ENCODE peak calls at places on chromosome 7, in ten cellular contexts. One of them, this sample, is unnamed.

GRCh38 chr7:107917770-107918651 is 27.0 kb downstream of the DLD start:
- DNase-seq in OCI-LY7: no peak
- DNase-seq in SK-N-MC: no peak
- DNase-seq in gastrocnemius medialis: no peak
- DNase-seq in upper lobe of right lung: no peak
- DNase-seq in lower lobe of right lung: no peak
- DNase-seq in transverse colon: no peak
- DNase-seq in hepatocyte: no peak
- DNase-seq in A549: no peak
- DNase-seq in IMR-90: no peak
- DNase-seq in this sample: no peak

GRCh38 chr7:15571303-15571878 is 9.6 kb upstream of the AGMO start:
- DNase-seq in lower lobe of right lung: no peak
- DNase-seq in gastrocnemius medialis: no peak
- DNase-seq in A549: no peak
- DNase-seq in IMR-90: peak
- DNase-seq in OCI-LY7: no peak
- DNase-seq in SK-N-MC: no peak
- DNase-seq in upper lobe of right lung: no peak
- DNase-seq in hepatocyte: no peak
- DNase-seq in transverse colon: no peak
- DNase-seq in this sample: no peak

GRCh38 chr7:93719546-93719945 is 145.0 kb upstream of the CALCR start:
- DNase-seq in lower lobe of right lung: no peak
- DNase-seq in upper lobe of right lung: no peak
- DNase-seq in transverse colon: no peak
- DNase-seq in OCI-LY7: no peak
- DNase-seq in SK-N-MC: no peak
- DNase-seq in hepatocyte: peak
- DNase-seq in IMR-90: peak
- DNase-seq in gastrocnemius medialis: no peak
- DNase-seq in A549: no peak
- DNase-seq in this sample: no peak

GRCh38 chr7:109092268-109092667 is 522.6 kb downstream of the DNAJB9 start:
- DNase-seq in A549: no peak
- DNase-seq in SK-N-MC: no peak
- DNase-seq in hepatocyte: no peak
- DNase-seq in OCI-LY7: no peak
- DNase-seq in transverse colon: no peak
- DNase-seq in IMR-90: no peak
- DNase-seq in gastrocnemius medialis: no peak
- DNase-seq in lower lobe of right lung: no peak
- DNase-seq in upper lobe of right lung: no peak
- DNase-seq in this sample: no peak

GRCh38 chr7:130821864-130822263 is 87.9 kb upstream of the KLF14 start:
- DNase-seq in hepatocyte: no peak
- DNase-seq in gastrocnemius medialis: no peak
- DNase-seq in transverse colon: no peak
- DNase-seq in lower lobe of right lung: no peak
- DNase-seq in SK-N-MC: no peak
- DNase-seq in A549: no peak
- DNase-seq in upper lobe of right lung: no peak
- DNase-seq in OCI-LY7: no peak
- DNase-seq in IMR-90: no peak
- DNase-seq in this sample: no peak

GRCh38 chr7:14579971-14580370 is 322.6 kb downstream of the DGKB start:
- DNase-seq in upper lobe of right lung: no peak
- DNase-seq in transverse colon: peak
- DNase-seq in gastrocnemius medialis: no peak
- DNase-seq in A549: no peak
- DNase-seq in IMR-90: no peak
- DNase-seq in SK-N-MC: no peak
- DNase-seq in hepatocyte: no peak
- DNase-seq in lower lobe of right lung: no peak
- DNase-seq in OCI-LY7: no peak
- DNase-seq in this sample: no peak

GRCh38 chr7:13117103-13117502 is 429.7 kb downstream of the ARL4A start:
- DNase-seq in gastrocnemius medialis: no peak
- DNase-seq in OCI-LY7: no peak
- DNase-seq in upper lobe of right lung: no peak
- DNase-seq in SK-N-MC: no peak
- DNase-seq in IMR-90: peak
- DNase-seq in A549: peak
- DNase-seq in transverse colon: no peak
- DNase-seq in hepatocyte: no peak
- DNase-seq in lower lobe of right lung: no peak
- DNase-seq in this sample: no peak

GRCh38 chr7:100071018-100071723 is 10.4 kb downstream of the ZNF3 start:
- DNase-seq in hepatocyte: no peak
- DNase-seq in gastrocnemius medialis: no peak
- DNase-seq in OCI-LY7: no peak
- DNase-seq in lower lobe of right lung: no peak
- DNase-seq in SK-N-MC: no peak
- DNase-seq in upper lobe of right lung: no peak
- DNase-seq in IMR-90: no peak
- DNase-seq in transverse colon: no peak
- DNase-seq in A549: no peak
- DNase-seq in this sample: no peak

GRCh38 chr7:90988523-90988922 is 275.7 kb upstream of the FZD1 start:
- DNase-seq in gastrocnemius medialis: no peak
- DNase-seq in OCI-LY7: no peak
- DNase-seq in hepatocyte: no peak
- DNase-seq in lower lobe of right lung: no peak
- DNase-seq in transverse colon: no peak
- DNase-seq in upper lobe of right lung: no peak
- DNase-seq in IMR-90: no peak
- DNase-seq in SK-N-MC: no peak
- DNase-seq in A549: no peak
- DNase-seq in this sample: no peak

GRCh38 chr7:16719699-16720098 is 33.9 kb upstream of the TSPAN13 start:
- DNase-seq in lower lobe of right lung: no peak
- DNase-seq in IMR-90: peak
- DNase-seq in SK-N-MC: no peak
- DNase-seq in upper lobe of right lung: no peak
- DNase-seq in gastrocnemius medialis: no peak
- DNase-seq in A549: no peak
- DNase-seq in hepatocyte: no peak
- DNase-seq in OCI-LY7: no peak
- DNase-seq in transverse colon: no peak
- DNase-seq in this sample: no peak

GRCh38 chr7:99975782-99976521 is at the start of gene AZGP1:
- DNase-seq in IMR-90: no peak
- DNase-seq in transverse colon: peak
- DNase-seq in SK-N-MC: no peak
- DNase-seq in OCI-LY7: peak
- DNase-seq in gastrocnemius medialis: no peak
- DNase-seq in lower lobe of right lung: no peak
- DNase-seq in hepatocyte: peak
- DNase-seq in upper lobe of right lung: peak
- DNase-seq in A549: no peak
- DNase-seq in this sample: no peak

GRCh38 chr7:35753761-35754603 is 46.9 kb upstream of the SEPTIN7 start:
- DNase-seq in IMR-90: peak
- DNase-seq in gastrocnemius medialis: peak
- DNase-seq in transverse colon: peak
- DNase-seq in OCI-LY7: no peak
- DNase-seq in A549: no peak
- DNase-seq in SK-N-MC: no peak
- DNase-seq in lower lobe of right lung: no peak
- DNase-seq in hepatocyte: peak
- DNase-seq in upper lobe of right lung: no peak
- DNase-seq in this sample: no peak
- H3K27ac ChIP-seq in IMR-90: peak
- H3K27ac ChIP-seq in gastrocnemius medialis: peak
- H3K27ac ChIP-seq in transverse colon: peak
- H3K27ac ChIP-seq in OCI-LY7: no peak
- H3K27ac ChIP-seq in A549: no peak
- H3K27ac ChIP-seq in SK-N-MC: peak
- H3K27ac ChIP-seq in lower lobe of right lung: no peak
- H3K27ac ChIP-seq in hepatocyte: peak
- H3K27ac ChIP-seq in upper lobe of right lung: peak
- H3K27ac ChIP-seq in this sample: no peak

DNA sequence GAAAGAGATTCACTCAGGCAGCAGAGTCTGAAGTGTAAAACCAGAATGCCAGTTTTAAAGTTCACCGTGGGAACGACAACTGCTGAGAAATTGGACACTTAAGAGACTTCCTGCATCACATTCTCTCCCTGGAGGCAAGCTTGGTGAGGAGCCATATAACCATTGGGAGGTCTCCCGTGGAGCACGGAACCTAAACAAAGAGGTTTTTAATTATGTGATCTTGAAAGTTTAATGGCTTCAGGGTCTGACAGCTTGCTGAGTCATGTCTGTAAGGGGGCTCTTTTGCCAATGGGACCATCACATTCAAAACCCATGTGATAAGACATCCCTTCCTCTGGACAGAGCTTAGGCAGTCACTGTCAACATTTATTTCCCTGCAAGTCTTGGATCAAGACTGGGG is 674.4 kb downstream of the TYW1 start:
- DNase-seq in SK-N-MC: no peak
- DNase-seq in OCI-LY7: no peak
- DNase-seq in lower lobe of right lung: no peak
- DNase-seq in gastrocnemius medialis: no peak
- DNase-seq in hepatocyte: peak
- DNase-seq in upper lobe of right lung: no peak
- DNase-seq in transverse colon: no peak
- DNase-seq in IMR-90: no peak
- DNase-seq in A549: no peak
- DNase-seq in this sample: no peak
- H3K4me3 ChIP-seq in SK-N-MC: no peak
- H3K4me3 ChIP-seq in OCI-LY7: no peak
- H3K4me3 ChIP-seq in lower lobe of right lung: no peak
- H3K4me3 ChIP-seq in gastrocnemius medialis: no peak
- H3K4me3 ChIP-seq in hepatocyte: no peak
- H3K4me3 ChIP-seq in upper lobe of right lung: no peak
- H3K4me3 ChIP-seq in transverse colon: no peak
- H3K4me3 ChIP-seq in IMR-90: no peak
- H3K4me3 ChIP-seq in A549: no peak
- H3K4me3 ChIP-seq in this sample: no peak

DNA sequence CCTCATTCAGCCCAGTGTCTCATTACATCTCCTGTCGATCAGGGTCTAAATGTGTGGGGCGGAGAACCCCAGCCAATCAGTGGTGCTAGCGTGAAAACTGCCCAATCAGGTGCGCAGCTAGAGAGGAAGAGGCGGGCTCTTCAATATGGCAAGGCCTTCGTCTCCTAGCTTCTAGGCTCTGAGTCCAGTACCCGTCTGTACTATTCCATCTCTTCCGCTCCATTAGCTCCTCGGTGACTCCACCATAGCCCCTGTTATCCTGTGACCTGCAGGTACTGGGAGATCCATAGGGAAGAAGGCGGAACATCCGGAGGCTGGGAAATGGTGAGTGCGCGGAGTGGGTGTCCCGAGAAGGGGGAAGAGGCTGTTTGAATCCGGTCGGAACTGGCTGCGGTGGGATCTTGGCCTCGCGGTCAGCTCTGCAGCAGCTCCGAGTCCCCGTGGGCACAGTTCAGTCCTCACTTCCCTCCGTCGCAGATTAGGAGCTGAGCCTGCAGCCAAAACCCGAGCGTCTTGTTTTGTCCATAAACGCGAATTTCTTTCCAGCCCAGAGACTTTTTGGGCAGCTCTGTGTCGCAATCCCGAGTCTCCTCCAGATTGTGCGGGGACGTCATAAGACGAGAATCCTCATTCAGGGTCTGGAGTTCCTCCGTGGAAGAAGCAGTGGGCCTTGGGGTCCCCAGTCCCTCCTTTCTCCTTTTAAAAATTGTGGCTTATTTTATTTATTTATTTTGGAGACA is at the start of gene ZNF727:
- DNase-seq in A549: no peak
- DNase-seq in transverse colon: peak
- DNase-seq in SK-N-MC: no peak
- DNase-seq in OCI-LY7: no peak
- DNase-seq in gastrocnemius medialis: peak
- DNase-seq in lower lobe of right lung: peak
- DNase-seq in upper lobe of right lung: peak
- DNase-seq in hepatocyte: no peak
- DNase-seq in IMR-90: no peak
- DNase-seq in this sample: peak
- H3K27ac ChIP-seq in A549: no peak
- H3K27ac ChIP-seq in transverse colon: peak
- H3K27ac ChIP-seq in SK-N-MC: no peak
- H3K27ac ChIP-seq in OCI-LY7: no peak
- H3K27ac ChIP-seq in gastrocnemius medialis: peak
- H3K27ac ChIP-seq in lower lobe of right lung: peak
- H3K27ac ChIP-seq in upper lobe of right lung: peak
- H3K27ac ChIP-seq in hepatocyte: no peak
- H3K27ac ChIP-seq in IMR-90: no peak
- H3K27ac ChIP-seq in this sample: no peak

GRCh38 chr7:42221304-42221703 is 15.7 kb downstream of the GLI3 start:
- DNase-seq in transverse colon: no peak
- DNase-seq in lower lobe of right lung: no peak
- DNase-seq in SK-N-MC: no peak
- DNase-seq in hepatocyte: no peak
- DNase-seq in upper lobe of right lung: no peak
- DNase-seq in A549: no peak
- DNase-seq in OCI-LY7: no peak
- DNase-seq in gastrocnemius medialis: no peak
- DNase-seq in IMR-90: no peak
- DNase-seq in this sample: no peak

GRCh38 chr7:42219447-42219846 is 17.6 kb downstream of the GLI3 start:
- DNase-seq in IMR-90: no peak
- DNase-seq in transverse colon: no peak
- DNase-seq in A549: no peak
- DNase-seq in upper lobe of right lung: no peak
- DNase-seq in gastrocnemius medialis: no peak
- DNase-seq in SK-N-MC: no peak
- DNase-seq in hepatocyte: no peak
- DNase-seq in OCI-LY7: no peak
- DNase-seq in lower lobe of right lung: no peak
- DNase-seq in this sample: no peak

GRCh38 chr7:42217053-42217452 is 20.0 kb downstream of the GLI3 start:
- DNase-seq in IMR-90: no peak
- DNase-seq in OCI-LY7: no peak
- DNase-seq in A549: no peak
- DNase-seq in gastrocnemius medialis: no peak
- DNase-seq in lower lobe of right lung: no peak
- DNase-seq in transverse colon: no peak
- DNase-seq in upper lobe of right lung: no peak
- DNase-seq in hepatocyte: no peak
- DNase-seq in SK-N-MC: no peak
- DNase-seq in this sample: no peak

GRCh38 chr7:42217548-42217947 is 19.5 kb downstream of the GLI3 start:
- DNase-seq in OCI-LY7: no peak
- DNase-seq in A549: no peak
- DNase-seq in SK-N-MC: no peak
- DNase-seq in gastrocnemius medialis: no peak
- DNase-seq in transverse colon: no peak
- DNase-seq in hepatocyte: no peak
- DNase-seq in upper lobe of right lung: no peak
- DNase-seq in lower lobe of right lung: no peak
- DNase-seq in IMR-90: no peak
- DNase-seq in this sample: no peak

DNA sequence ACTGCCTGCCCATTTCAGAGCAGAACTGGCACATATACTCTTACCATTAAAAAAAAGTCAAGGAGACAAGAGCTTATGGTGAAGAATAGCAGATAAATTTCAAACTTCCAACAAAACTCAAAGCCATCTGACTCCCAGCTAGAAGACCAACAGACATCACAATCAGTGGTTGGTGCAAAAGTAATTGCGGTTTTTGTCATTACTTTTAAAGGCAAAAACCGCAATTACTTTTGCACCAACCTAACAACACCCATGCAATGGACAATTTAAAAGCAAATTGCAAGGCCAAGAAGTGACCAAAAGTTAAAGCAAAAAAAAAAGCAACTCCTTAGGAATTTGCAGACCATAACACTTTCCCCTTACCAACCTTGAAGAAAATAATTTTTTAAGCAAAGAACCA is 18.8 kb downstream of the GLI3 start:
- DNase-seq in upper lobe of right lung: no peak
- DNase-seq in A549: no peak
- DNase-seq in OCI-LY7: no peak
- DNase-seq in IMR-90: no peak
- DNase-seq in lower lobe of right lung: no peak
- DNase-seq in SK-N-MC: no peak
- DNase-seq in hepatocyte: no peak
- DNase-seq in transverse colon: no peak
- DNase-seq in gastrocnemius medialis: no peak
- DNase-seq in this sample: no peak
- H3K4me3 ChIP-seq in upper lobe of right lung: no peak
- H3K4me3 ChIP-seq in A549: no peak
- H3K4me3 ChIP-seq in OCI-LY7: no peak
- H3K4me3 ChIP-seq in IMR-90: no peak
- H3K4me3 ChIP-seq in lower lobe of right lung: no peak
- H3K4me3 ChIP-seq in SK-N-MC: peak
- H3K4me3 ChIP-seq in hepatocyte: no peak
- H3K4me3 ChIP-seq in transverse colon: no peak
- H3K4me3 ChIP-seq in gastrocnemius medialis: no peak
- H3K4me3 ChIP-seq in this sample: no peak